ENCODE peak calls at places on chromosomes 7 and 10, in five cellular contexts. X, S, B, Z and Y are unnamed samples.

GRCh38 chr7:36276428-36277246 is 113.0 kb upstream of the ANLN start:
- DNase-seq in X (no peak), S (no peak), B (no peak), Z (no peak), Y (no peak)

GRCh38 chr10:103845983-103846382 is 9.4 kb downstream of the SH3PXD2A start:
- DNase-seq in X (no peak), S (no peak), B (peak), Z (no peak), Y (no peak)

GRCh38 chr7:45157653-45158401 is at the start of gene RAMP3:
- DNase-seq in X (no peak), S (no peak), B (no peak), Z (no peak), Y (no peak)

GRCh38 chr10:73095479-73096021 is 1.1 kb downstream of the P4HA1 start:
- DNase-seq in X (peak), S (peak), B (peak), Z (peak), Y (no peak)

GRCh38 chr7:8143151-8143874 is 118.7 kb downstream of the ICA1 start:
- DNase-seq in X (no peak), S (peak), B (no peak), Z (no peak), Y (no peak)

GRCh38 chr10:48655426-48656240 is 29.0 kb upstream of the WDFY4 start:
- DNase-seq in X (no peak), S (peak), B (peak), Z (peak), Y (peak)

GRCh38 chr7:144109283-144109682 is at the start of gene OR2A2:
- DNase-seq in X (no peak), S (no peak), B (no peak), Z (no peak), Y (no peak)

GRCh38 chr10:123250640-123251039 is 96.4 kb downstream of the BUB3 start:
- DNase-seq in X (no peak), S (no peak), B (no peak), Z (no peak), Y (no peak)

GRCh38 chr7:115260381-115260780 is 338.5 kb downstream of the MDFIC start:
- DNase-seq in X (no peak), S (peak), B (no peak), Z (peak), Y (no peak)